ENCODE peak calls at places on chromosome 9, in five cellular contexts. One of them, this sample, is unnamed.
A peak's percentile ranks its signal among the peaks of the same experiment; 100 is the strongest.

GRCh38 chr9:135592331-135592590 is 30.7 kb downstream of the PAEP start:
- DNase-seq in A549: no peak
- DNase-seq in tibial nerve: no peak
- DNase-seq in ovary: no peak
- DNase-seq in stomach: peak; percentile 19
- DNase-seq in this sample: no peak

GRCh38 chr9:114804504-114804903 is 1.3 kb downstream of the TNFSF15 start:
- DNase-seq in A549: no peak
- DNase-seq in tibial nerve: no peak
- DNase-seq in ovary: no peak
- DNase-seq in stomach: peak; percentile 48
- DNase-seq in this sample: peak; percentile 79

GRCh38 chr9:78972303-78973002 is 599.3 kb upstream of the TLE4 start:
- DNase-seq in A549: no peak
- DNase-seq in tibial nerve: no peak
- DNase-seq in ovary: no peak
- DNase-seq in stomach: no peak
- DNase-seq in this sample: no peak

GRCh38 chr9:38671748-38672147 is 48.2 kb downstream of the FAM240B start:
- DNase-seq in A549: no peak
- DNase-seq in tibial nerve: no peak
- DNase-seq in ovary: no peak
- DNase-seq in stomach: no peak
- DNase-seq in this sample: no peak

GRCh38 chr9:68951879-68952659 is 61.8 kb downstream of the PRKACG start:
- DNase-seq in A549: no peak
- DNase-seq in tibial nerve: no peak
- DNase-seq in ovary: no peak
- DNase-seq in stomach: no peak
- DNase-seq in this sample: no peak

GRCh38 chr9:33140406-33141360 is 26.5 kb downstream of the B4GALT1 start:
- DNase-seq in A549: no peak
- DNase-seq in tibial nerve: no peak
- DNase-seq in ovary: peak; percentile 20
- DNase-seq in stomach: no peak
- DNase-seq in this sample: no peak

GRCh38 chr9:23820731-23821399 is 5.2 kb downstream of the ELAVL2 start:
- DNase-seq in A549: no peak
- DNase-seq in tibial nerve: no peak
- DNase-seq in ovary: no peak
- DNase-seq in stomach: no peak
- DNase-seq in this sample: no peak

GRCh38 chr9:100160021-100160420 is 61.0 kb downstream of the INVS start:
- DNase-seq in A549: no peak
- DNase-seq in tibial nerve: no peak
- DNase-seq in ovary: no peak
- DNase-seq in stomach: no peak
- DNase-seq in this sample: no peak

GRCh38 chr9:79812507-79813261 is 240.9 kb downstream of the TLE4 start:
- DNase-seq in A549: no peak
- DNase-seq in tibial nerve: no peak
- DNase-seq in ovary: no peak
- DNase-seq in stomach: no peak
- DNase-seq in this sample: no peak

GRCh38 chr9:109014267-109015025 is 1.1 kb upstream of the CTNNAL1 start:
- DNase-seq in A549: no peak
- DNase-seq in tibial nerve: no peak
- DNase-seq in ovary: peak; percentile 70
- DNase-seq in stomach: no peak
- DNase-seq in this sample: peak; percentile 15

GRCh38 chr9:130870491-130871381 is 25.9 kb downstream of the QRFP start:
- DNase-seq in A549: no peak
- DNase-seq in tibial nerve: no peak
- DNase-seq in ovary: no peak
- DNase-seq in stomach: no peak
- DNase-seq in this sample: no peak

GRCh38 chr9:126335837-126336236 is 9.2 kb downstream of the MVB12B start:
- DNase-seq in A549: no peak
- DNase-seq in tibial nerve: no peak
- DNase-seq in ovary: no peak
- DNase-seq in stomach: no peak
- DNase-seq in this sample: no peak

GRCh38 chr9:113988385-113988784 is 89.7 kb downstream of the AMBP start:
- DNase-seq in A549: no peak
- DNase-seq in tibial nerve: no peak
- DNase-seq in ovary: no peak
- DNase-seq in stomach: no peak
- DNase-seq in this sample: no peak

GRCh38 chr9:97904725-97905124 is 17.6 kb downstream of the TRMO start:
- DNase-seq in A549: no peak
- DNase-seq in tibial nerve: no peak
- DNase-seq in ovary: no peak
- DNase-seq in stomach: no peak
- DNase-seq in this sample: no peak

GRCh38 chr9:115209601-115210306 is 91.8 kb upstream of the TNC start:
- DNase-seq in A549: no peak
- DNase-seq in tibial nerve: no peak
- DNase-seq in ovary: no peak
- DNase-seq in stomach: no peak
- DNase-seq in this sample: no peak

GRCh38 chr9:130371196-130371966 is 73.4 kb upstream of the ASS1 start:
- DNase-seq in A549: no peak
- DNase-seq in tibial nerve: no peak
- DNase-seq in ovary: no peak
- DNase-seq in stomach: no peak
- DNase-seq in this sample: no peak

GRCh38 chr9:90966475-90967150 is 165.0 kb downstream of the SYK start:
- DNase-seq in A549: no peak
- DNase-seq in tibial nerve: no peak
- DNase-seq in ovary: no peak
- DNase-seq in stomach: no peak
- DNase-seq in this sample: no peak

GRCh38 chr9:90018688-90019087 is 413.9 kb downstream of the GADD45G start:
- DNase-seq in A549: no peak
- DNase-seq in tibial nerve: no peak
- DNase-seq in ovary: no peak
- DNase-seq in stomach: no peak
- DNase-seq in this sample: no peak

GRCh38 chr9:132509921-132510874 is 72.2 kb upstream of the BARHL1 start:
- DNase-seq in A549: no peak
- DNase-seq in tibial nerve: no peak
- DNase-seq in ovary: no peak
- DNase-seq in stomach: no peak
- DNase-seq in this sample: no peak

GRCh38 chr9:76161546-76161945 is 232.7 kb downstream of the RFK start:
- DNase-seq in A549: no peak
- DNase-seq in tibial nerve: no peak
- DNase-seq in ovary: no peak
- DNase-seq in stomach: no peak
- DNase-seq in this sample: no peak

GRCh38 chr9:34143116-34143515 is 16.6 kb upstream of the DCAF12 start:
- DNase-seq in A549: no peak
- DNase-seq in tibial nerve: no peak
- DNase-seq in ovary: no peak
- DNase-seq in stomach: no peak
- DNase-seq in this sample: no peak

GRCh38 chr9:137875354-137875753 is 2.2 kb upstream of the CACNA1B start:
- DNase-seq in A549: no peak
- DNase-seq in tibial nerve: no peak
- DNase-seq in ovary: no peak
- DNase-seq in stomach: no peak
- DNase-seq in this sample: no peak

GRCh38 chr9:128098017-128098935 is 29.3 kb downstream of the PTGES2 start:
- DNase-seq in A549: peak; percentile 92
- DNase-seq in tibial nerve: peak; percentile 91
- DNase-seq in ovary: peak; percentile 95
- DNase-seq in stomach: peak; percentile 98
- DNase-seq in this sample: peak; percentile 95

GRCh38 chr9:20022410-20022809 is 233.6 kb upstream of the SLC24A2 start:
- DNase-seq in A549: no peak
- DNase-seq in tibial nerve: no peak
- DNase-seq in ovary: no peak
- DNase-seq in stomach: no peak
- DNase-seq in this sample: no peak

GRCh38 chr9:75889977-75890540 is 414 bp upstream of the PCSK5 start:
- DNase-seq in A549: peak; percentile 44
- DNase-seq in tibial nerve: peak; percentile 62
- DNase-seq in ovary: peak; percentile 46
- DNase-seq in stomach: peak; percentile 28
- DNase-seq in this sample: peak; percentile 60

GRCh38 chr9:91949946-91950664 is at the start of gene ROR2:
- DNase-seq in A549: peak; percentile 59
- DNase-seq in tibial nerve: no peak
- DNase-seq in ovary: peak; percentile 85
- DNase-seq in stomach: peak; percentile 84
- DNase-seq in this sample: peak; percentile 75

DNA sequence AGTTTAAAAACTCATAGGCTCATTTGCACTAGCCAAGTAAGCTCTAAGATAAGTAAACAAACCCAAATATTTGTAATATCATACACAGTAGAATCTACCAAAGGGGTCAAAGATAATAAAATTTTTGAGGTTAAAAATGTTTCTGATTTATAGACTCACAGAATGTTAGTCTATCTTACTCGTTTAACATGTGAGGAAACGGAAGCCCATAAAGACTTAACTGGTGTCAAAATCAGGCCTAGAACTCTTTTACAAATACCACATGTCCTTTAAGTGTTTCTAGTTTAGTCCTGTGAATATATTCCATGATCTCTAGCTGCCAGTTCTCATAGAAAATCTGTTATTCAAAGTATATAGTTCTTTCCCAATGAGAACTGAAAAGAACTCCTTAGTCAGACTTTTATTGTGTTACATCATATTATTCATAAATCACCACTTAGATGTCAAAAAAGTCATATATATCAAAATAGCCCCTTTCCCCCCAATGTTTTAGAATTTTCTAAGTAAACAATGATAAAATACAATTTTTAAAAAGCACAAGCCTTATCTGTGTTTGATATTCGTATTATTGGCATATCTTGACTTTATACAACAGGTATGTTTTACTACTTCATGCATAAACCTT is 13.9 kb downstream of the RAB14 start:
- DNase-seq in A549: no peak
- DNase-seq in tibial nerve: no peak
- DNase-seq in ovary: no peak
- DNase-seq in stomach: no peak
- DNase-seq in this sample: no peak
- H3K4me1 ChIP-seq in A549: peaks cover 40% of the 10 kb centered on the region
- H3K4me1 ChIP-seq in tibial nerve: peaks cover 11% of the 10 kb centered on the region
- H3K4me1 ChIP-seq in ovary: peaks cover 2% of the 10 kb centered on the region
- H3K4me1 ChIP-seq in stomach: peaks cover 24% of the 10 kb centered on the region
- H3K4me1 ChIP-seq in this sample: peaks cover 89% of the 10 kb centered on the region

GRCh38 chr9:93677641-93678136 is 101.3 kb downstream of the PHF2 start:
- DNase-seq in A549: no peak
- DNase-seq in tibial nerve: no peak
- DNase-seq in ovary: no peak
- DNase-seq in stomach: no peak
- DNase-seq in this sample: no peak
- TF ChIP-seq EP300 in A549: no peak
- TF ChIP-seq EP300 in tibial nerve: no peak
- TF ChIP-seq EP300 in ovary: no peak
- TF ChIP-seq EP300 in stomach: no peak
- TF ChIP-seq EP300 in this sample: no peak

DNA sequence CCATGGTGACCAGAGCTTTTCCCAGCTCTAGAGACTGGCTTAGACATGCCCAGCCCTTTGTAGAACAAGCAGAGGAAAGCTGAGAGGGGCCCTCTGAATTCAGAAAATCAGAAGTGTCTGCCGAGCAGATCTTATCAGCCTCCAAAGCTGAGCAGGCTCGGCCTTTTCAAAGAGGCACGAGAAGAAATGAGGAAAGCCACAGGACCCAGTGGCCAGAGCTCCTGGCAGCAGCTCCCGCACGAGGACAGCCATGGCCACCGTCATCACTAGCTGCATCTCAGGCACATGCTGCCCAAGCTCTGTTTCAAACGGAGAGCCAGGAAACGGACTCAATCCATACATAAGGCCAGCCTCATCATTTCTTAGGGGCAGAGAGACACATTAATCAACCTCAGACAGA is 194.8 kb downstream of the FRMD3 start:
- DNase-seq in A549: no peak
- DNase-seq in tibial nerve: no peak
- DNase-seq in ovary: no peak
- DNase-seq in stomach: no peak
- DNase-seq in this sample: no peak
- TF ChIP-seq POLR2A in A549: no peak
- TF ChIP-seq POLR2A in tibial nerve: no peak
- TF ChIP-seq POLR2A in ovary: no peak
- TF ChIP-seq POLR2A in stomach: no peak
- TF ChIP-seq POLR2A in this sample: no peak

GRCh38 chr9:134336174-134336705 is 10.0 kb downstream of the RXRA start:
- DNase-seq in A549: no peak
- DNase-seq in tibial nerve: no peak
- DNase-seq in ovary: no peak
- DNase-seq in stomach: no peak
- DNase-seq in this sample: peak; percentile 48

GRCh38 chr9:134336924-134337323 is 10.7 kb downstream of the RXRA start:
- DNase-seq in A549: no peak
- DNase-seq in tibial nerve: no peak
- DNase-seq in ovary: no peak
- DNase-seq in stomach: no peak
- DNase-seq in this sample: no peak

GRCh38 chr9:134339183-134339806 is 13.0 kb downstream of the RXRA start:
- DNase-seq in A549: no peak
- DNase-seq in tibial nerve: no peak
- DNase-seq in ovary: peak; percentile 65
- DNase-seq in stomach: peak; percentile 36
- DNase-seq in this sample: no peak

GRCh38 chr9:134338394-134339182 is 12.3 kb downstream of the RXRA start:
- DNase-seq in A549: no peak
- DNase-seq in tibial nerve: no peak
- DNase-seq in ovary: peak; percentile 63
- DNase-seq in stomach: peak; percentile 36
- DNase-seq in this sample: no peak

GRCh38 chr9:134337469-134337868 is 11.2 kb downstream of the RXRA start:
- DNase-seq in A549: no peak
- DNase-seq in tibial nerve: no peak
- DNase-seq in ovary: no peak
- DNase-seq in stomach: no peak
- DNase-seq in this sample: no peak
- H3K4me1 ChIP-seq in A549: peaks cover 15% of the 10 kb centered on the region
- H3K4me1 ChIP-seq in tibial nerve: peaks cover 79% of the 10 kb centered on the region
- H3K4me1 ChIP-seq in ovary: peaks cover 78% of the 10 kb centered on the region
- H3K4me1 ChIP-seq in stomach: peaks cover 98% of the 10 kb centered on the region
- H3K4me1 ChIP-seq in this sample: peaks cover 100% of the 10 kb centered on the region

GRCh38 chr9:121286973-121287721 is 19.2 kb downstream of the GSN start:
- DNase-seq in A549: peak; percentile 97
- DNase-seq in tibial nerve: peak; percentile 84
- DNase-seq in ovary: peak; percentile 85
- DNase-seq in stomach: peak; percentile 85
- DNase-seq in this sample: peak; percentile 87
- TF ChIP-seq EP300 in A549: no peak
- TF ChIP-seq EP300 in tibial nerve: peak; percentile 98
- TF ChIP-seq EP300 in ovary: peak; percentile 32
- TF ChIP-seq EP300 in stomach: peak; percentile 6
- TF ChIP-seq EP300 in this sample: peak; percentile 46

GRCh38 chr9:105360344-105360743 is 87.5 kb upstream of the FSD1L start:
- DNase-seq in A549: no peak
- DNase-seq in tibial nerve: no peak
- DNase-seq in ovary: no peak
- DNase-seq in stomach: no peak
- DNase-seq in this sample: no peak
- TF ChIP-seq POLR2A in A549: no peak
- TF ChIP-seq POLR2A in tibial nerve: no peak
- TF ChIP-seq POLR2A in ovary: no peak
- TF ChIP-seq POLR2A in stomach: no peak
- TF ChIP-seq POLR2A in this sample: no peak